ENCODE peak calls at places on chromosomes 1 and 21, in seven cellular contexts. W is neural progenitor cell, K is SK-N-SH, U is ovary, I is heart right ventricle, F is IMR-90, J is keratinocyte. Q is an unnamed sample. For H3K36me3, the result is how much of the 10 kb centered on the place peaks cover.

GRCh38 chr1:3505161-3505560 is 50.7 kb downstream of the ARHGEF16 start:
- DNase-seq in U (no peak), F (no peak), W (no peak), J (no peak), K (no peak), I (no peak), Q (no peak)

GRCh38 chr1:81406292-81406691 is 394.4 kb upstream of the ADGRL2 start:
- DNase-seq in J (no peak), I (no peak), U (no peak), W (no peak), F (no peak), K (no peak), Q (no peak)

GRCh38 chr1:111516008-111516535 is 12.6 kb upstream of the ADORA3 start:
- DNase-seq in W (peak), J (no peak), U (peak), I (peak), F (peak), K (no peak), Q (no peak)

GRCh38 chr21:22892041-22892440 is 1893.8 kb downstream of the NCAM2 start:
- DNase-seq in U (no peak), K (no peak), W (no peak), I (no peak), J (no peak), F (no peak), Q (no peak)

GRCh38 chr1:166766942-166767341 is 72.3 kb upstream of the POGK start:
- DNase-seq in F (no peak), J (no peak), W (no peak), I (no peak), U (no peak), K (no peak), Q (no peak)

GRCh38 chr21:25639922-25640670 is 1.0 kb downstream of the JAM2 start:
- DNase-seq in U (peak), I (peak), W (peak), J (no peak), F (no peak), K (peak), Q (no peak)

GRCh38 chr1:64891440-64891815 is 74.9 kb downstream of the JAK1 start:
- DNase-seq in I (no peak), J (no peak), F (peak), W (no peak), U (no peak), K (no peak), Q (no peak)

GRCh38 chr1:31596737-31597097 is 20.4 kb downstream of the TINAGL1 start:
- DNase-seq in I (no peak), K (no peak), F (peak), U (no peak), J (no peak), W (no peak), Q (no peak)

GRCh38 chr21:34235514-34235913 is 128.3 kb upstream of the KCNE2 start:
- DNase-seq in U (no peak), W (peak), J (no peak), F (no peak), I (no peak), K (no peak), Q (no peak)

GRCh38 chr1:221772107-221772506 is 30.2 kb upstream of the DUSP10 start:
- DNase-seq in F (peak), U (no peak), K (no peak), I (no peak), J (no peak), W (no peak), Q (no peak)

GRCh38 chr1:108082006-108082405 is 117.0 kb upstream of the VAV3 start:
- DNase-seq in W (no peak), K (no peak), F (no peak), I (no peak), U (no peak), J (no peak), Q (no peak)

GRCh38 chr1:150256193-150256548 is 1.4 kb upstream of the CA14 start:
- DNase-seq in I (no peak), U (no peak), K (no peak), F (no peak), W (no peak), J (no peak), Q (no peak)
- TF ChIP-seq CTCF in I (no peak), U (no peak), K (no peak), F (no peak), W (no peak), J (no peak), Q (no peak)

GRCh38 chr1:178776553-178776952 is 51.5 kb downstream of the RALGPS2 start:
- DNase-seq in F (no peak), W (no peak), U (no peak), I (no peak), J (no peak), K (no peak), Q (no peak)

GRCh38 chr1:178784131-178784536 is 59.1 kb downstream of the RALGPS2 start:
- DNase-seq in J (no peak), K (no peak), U (no peak), W (no peak), F (no peak), I (no peak), Q (no peak)

DNA sequence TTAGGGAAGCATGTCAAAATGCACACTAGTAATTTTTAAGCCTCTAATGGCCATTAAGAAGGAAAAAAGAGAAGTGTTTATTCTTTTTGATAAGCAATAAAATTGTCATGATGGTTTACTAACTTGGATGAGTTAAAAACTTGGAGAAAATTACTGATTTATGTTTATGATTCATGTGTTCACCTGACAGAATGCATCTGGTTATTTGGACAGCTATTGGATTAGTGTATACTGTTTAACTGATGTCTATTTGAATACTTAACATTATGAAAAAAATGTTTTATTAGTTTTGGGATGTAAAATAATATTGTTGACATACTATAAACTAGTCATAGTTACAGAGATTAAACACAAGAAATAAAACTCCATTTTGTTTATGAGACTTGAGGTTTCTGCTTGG is 56.5 kb downstream of the RALGPS2 start:
- DNase-seq in F (no peak), U (no peak), J (no peak), I (no peak), W (no peak), K (no peak), Q (no peak)
- H3K36me3 ChIP-seq in F (under half), U (under half), J (under half), I (under half), W (under half), K (under half), Q (under half)

DNA sequence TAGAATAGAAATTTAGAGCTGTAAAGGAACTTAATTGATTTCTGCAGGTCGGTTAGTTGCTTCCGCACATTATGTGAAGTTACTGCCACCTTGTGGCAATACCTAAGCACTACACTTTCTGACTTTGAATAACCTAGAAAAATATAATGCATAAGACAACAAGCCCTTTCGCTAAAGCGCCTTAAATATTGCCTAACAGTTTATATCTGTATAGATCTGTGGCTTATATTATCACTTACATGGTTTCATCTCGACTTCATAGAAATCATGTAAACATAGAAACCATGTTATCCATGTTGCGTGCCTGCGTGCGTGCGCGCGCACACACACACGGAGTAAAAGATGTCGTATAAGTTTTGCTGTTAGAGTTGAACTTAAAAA is 10.9 kb upstream of the IFI16 start:
- DNase-seq in I (peak), J (no peak), F (peak), U (peak), K (peak), W (peak), Q (no peak)
- TF ChIP-seq CTCF in I (peak), J (peak), F (peak), U (peak), K (peak), W (peak), Q (peak)

DNA sequence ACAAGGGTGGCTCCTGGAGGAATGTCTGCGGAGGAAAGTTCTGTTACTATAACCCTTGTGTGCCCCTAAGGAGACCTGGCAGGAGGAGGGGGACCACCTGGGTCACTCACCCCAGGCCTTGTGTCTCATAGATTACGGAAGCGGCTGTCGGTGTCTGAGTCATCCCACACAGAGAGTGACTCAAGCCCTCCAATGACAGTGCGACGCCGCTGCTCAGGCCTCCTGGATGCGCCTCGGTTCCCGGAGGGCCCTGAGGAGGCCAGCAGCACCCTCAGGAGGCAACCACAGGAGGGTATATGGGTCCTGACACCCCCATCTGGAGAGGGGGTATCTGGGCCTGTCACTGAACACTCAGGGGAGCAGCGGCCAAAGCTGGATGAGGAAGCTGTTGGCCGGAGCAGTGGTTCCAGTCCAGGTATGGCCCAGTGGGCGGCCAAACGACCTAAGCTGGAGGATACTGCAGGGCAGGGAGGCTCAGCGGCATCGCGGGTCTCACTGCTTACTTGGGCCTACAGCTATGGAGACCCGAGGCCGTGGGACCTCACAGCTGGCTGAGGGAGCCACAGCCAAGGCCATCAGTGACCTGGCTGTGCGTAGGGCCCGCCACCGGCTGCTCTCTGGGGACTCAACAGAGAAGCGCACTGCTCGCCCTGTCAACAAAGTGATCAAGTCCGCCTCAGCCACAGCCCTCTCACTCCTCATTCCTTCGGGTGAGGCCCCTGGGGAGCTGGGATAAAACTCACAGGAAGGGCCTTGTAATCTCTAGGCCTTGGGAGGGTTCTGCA is 101.4 kb downstream of the PIK3R3 start:
- DNase-seq in J (no peak), K (peak), U (no peak), W (no peak), F (no peak), I (no peak), Q (no peak)
- H3K36me3 ChIP-seq in J (under half), K (under half), U (under half), W (under half), F (under half), I (under half), Q (under half)

GRCh38 chr1:234324668-234325225 is 48.5 kb upstream of the COA6 start:
- DNase-seq in U (no peak), J (no peak), W (no peak), F (no peak), I (no peak), K (peak), Q (no peak)

GRCh38 chr1:234322097-234322496 is 51.2 kb upstream of the COA6 start:
- DNase-seq in W (no peak), J (no peak), I (no peak), F (no peak), U (no peak), K (no peak), Q (no peak)

GRCh38 chr1:234321211-234321610 is 52.0 kb upstream of the COA6 start:
- DNase-seq in K (no peak), I (no peak), F (no peak), J (no peak), W (no peak), U (no peak), Q (no peak)

GRCh38 chr1:234320549-234320948 is 52.7 kb upstream of the COA6 start:
- DNase-seq in U (no peak), W (no peak), I (no peak), K (no peak), J (peak), F (no peak), Q (no peak)

DNA sequence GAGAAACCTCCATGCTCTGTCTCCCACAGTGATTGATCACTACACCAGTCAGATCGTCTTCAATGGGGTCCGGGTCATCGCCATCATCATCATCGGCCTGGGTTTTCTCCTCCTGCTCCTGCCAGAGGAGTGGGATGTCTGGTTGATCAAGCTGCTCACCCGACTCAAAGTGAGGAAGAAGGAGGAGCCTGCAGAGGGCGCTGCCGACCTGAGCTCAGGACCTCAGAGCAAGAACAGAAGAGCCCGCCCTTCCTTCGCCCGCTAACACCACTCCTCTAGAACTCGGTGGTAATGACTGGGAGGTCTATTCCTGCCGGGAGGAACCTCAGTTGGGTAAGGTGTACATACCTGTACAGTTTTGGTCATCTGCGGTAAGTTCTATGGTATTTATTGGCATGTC is 50.3 kb upstream of the COA6 start:
- DNase-seq in W (peak), I (no peak), K (no peak), F (peak), J (no peak), U (no peak), Q (no peak)
- TF ChIP-seq CTCF in W (peak), I (no peak), K (peak), F (peak), J (no peak), U (no peak), Q (peak)

GRCh38 chr1:225878282-225878681 is 3.9 kb downstream of the TMEM63A start:
- DNase-seq in K (no peak), W (no peak), J (no peak), F (no peak), I (no peak), U (no peak), Q (no peak)

GRCh38 chr1:225875044-225875822 is 6.9 kb downstream of the TMEM63A start:
- DNase-seq in U (no peak), K (no peak), I (no peak), W (no peak), J (peak), F (no peak), Q (no peak)

GRCh38 chr1:225877570-225877969 is 4.6 kb downstream of the TMEM63A start:
- DNase-seq in F (peak), J (no peak), U (peak), W (peak), K (peak), I (peak), Q (no peak)

GRCh38 chr1:225874431-225874830 is 7.7 kb downstream of the TMEM63A start:
- DNase-seq in I (no peak), F (no peak), K (no peak), U (no peak), J (no peak), W (no peak), Q (no peak)

GRCh38 chr1:225876900-225877510 is 5.2 kb downstream of the TMEM63A start:
- DNase-seq in W (no peak), U (no peak), K (no peak), I (no peak), F (no peak), J (no peak), Q (no peak)
- H3K36me3 ChIP-seq in W (under half), U (under half), K (under half), I (half or more), F (under half), J (under half), Q (under half)

GRCh38 chr21:44817914-44818635 is at the start of gene SUMO3:
- DNase-seq in I (peak), W (peak), U (peak), J (no peak), F (peak), K (peak), Q (no peak)
- TF ChIP-seq CTCF in I (peak), W (peak), U (no peak), J (no peak), F (no peak), K (no peak), Q (no peak)

GRCh38 chr1:11291049-11291448 is 18.1 kb downstream of the UBIAD1 start:
- DNase-seq in U (no peak), K (no peak), I (no peak), J (no peak), W (no peak), F (no peak), Q (no peak)
- H3K36me3 ChIP-seq in U (under half), K (under half), I (half or more), J (under half), W (under half), F (under half), Q (under half)

GRCh38 chr1:95312181-95312580 is 78.2 kb downstream of the RWDD3 start:
- DNase-seq in U (no peak), W (no peak), F (no peak), I (no peak), J (no peak), K (no peak), Q (no peak)

GRCh38 chr1:95311762-95312161 is 77.8 kb downstream of the RWDD3 start:
- DNase-seq in U (no peak), K (no peak), J (no peak), W (no peak), F (no peak), I (no peak), Q (no peak)

GRCh38 chr1:95311006-95311405 is 77.0 kb downstream of the RWDD3 start:
- DNase-seq in J (no peak), K (peak), F (no peak), W (no peak), I (no peak), U (no peak), Q (peak)

GRCh38 chr1:95308276-95308675 is 74.3 kb downstream of the RWDD3 start:
- DNase-seq in W (no peak), J (no peak), K (no peak), I (no peak), U (no peak), F (no peak), Q (no peak)

GRCh38 chr1:95309031-95309459 is 75.0 kb downstream of the RWDD3 start:
- DNase-seq in I (peak), W (peak), K (peak), U (no peak), F (peak), J (no peak), Q (no peak)
- TF ChIP-seq CTCF in I (peak), W (peak), K (peak), U (no peak), F (peak), J (peak), Q (peak)